ENCODE peak calls at places on chromosomes 13 and 19, in ten cellular contexts. One of them, this sample, is unnamed.

GRCh38 chr13:73040479-73040878 is 18.3 kb upstream of the KLF5 start:
- DNase-seq in neural progenitor cell: no peak
- DNase-seq in heart left ventricle: no peak
- DNase-seq in SJSA1: no peak
- DNase-seq in breast epithelium: no peak
- DNase-seq in ovary: no peak
- DNase-seq in tibial artery: no peak
- DNase-seq in PC-3: no peak
- DNase-seq in left ventricle myocardium inferior: no peak
- DNase-seq in right lobe of liver: no peak
- DNase-seq in this sample: no peak

GRCh38 chr19:38095411-38096308 is 128.4 kb downstream of the DPF1 start:
- DNase-seq in left ventricle myocardium inferior: peak; percentile 59
- DNase-seq in ovary: peak; percentile 55
- DNase-seq in right lobe of liver: peak; percentile 57
- DNase-seq in PC-3: peak; percentile 68
- DNase-seq in tibial artery: peak; percentile 70
- DNase-seq in neural progenitor cell: peak; percentile 89
- DNase-seq in SJSA1: peak; percentile 69
- DNase-seq in heart left ventricle: peak; percentile 66
- DNase-seq in breast epithelium: peak; percentile 78
- DNase-seq in this sample: no peak

GRCh38 chr19:1668339-1669123 is 16.1 kb upstream of the TCF3 start:
- DNase-seq in heart left ventricle: no peak
- DNase-seq in SJSA1: no peak
- DNase-seq in ovary: no peak
- DNase-seq in neural progenitor cell: peak; percentile 54
- DNase-seq in tibial artery: no peak
- DNase-seq in PC-3: no peak
- DNase-seq in right lobe of liver: no peak
- DNase-seq in left ventricle myocardium inferior: no peak
- DNase-seq in breast epithelium: no peak
- DNase-seq in this sample: no peak

GRCh38 chr19:12983561-12984142 is 11.6 kb upstream of the NFIX start:
- DNase-seq in neural progenitor cell: peak; percentile 91
- DNase-seq in SJSA1: peak; percentile 71
- DNase-seq in ovary: peak; percentile 92
- DNase-seq in heart left ventricle: peak; percentile 83
- DNase-seq in right lobe of liver: peak; percentile 83
- DNase-seq in breast epithelium: peak; percentile 78
- DNase-seq in tibial artery: peak; percentile 64
- DNase-seq in left ventricle myocardium inferior: peak; percentile 80
- DNase-seq in PC-3: peak; percentile 89
- DNase-seq in this sample: peak; percentile 75

GRCh38 chr19:40717880-40718773 is 1.2 kb downstream of the ITPKC start:
- DNase-seq in breast epithelium: peak; percentile 58
- DNase-seq in PC-3: peak; percentile 26
- DNase-seq in SJSA1: no peak
- DNase-seq in right lobe of liver: peak; percentile 62
- DNase-seq in left ventricle myocardium inferior: no peak
- DNase-seq in ovary: peak; percentile 63
- DNase-seq in tibial artery: peak; percentile 62
- DNase-seq in heart left ventricle: no peak
- DNase-seq in neural progenitor cell: peak; percentile 58
- DNase-seq in this sample: no peak

GRCh38 chr19:7550987-7551761 is 15.7 kb downstream of the PNPLA6 start:
- DNase-seq in neural progenitor cell: peak; percentile 97
- DNase-seq in heart left ventricle: peak; percentile 72
- DNase-seq in breast epithelium: no peak
- DNase-seq in ovary: peak; percentile 78
- DNase-seq in PC-3: peak; percentile 40
- DNase-seq in SJSA1: no peak
- DNase-seq in right lobe of liver: no peak
- DNase-seq in left ventricle myocardium inferior: peak; percentile 62
- DNase-seq in tibial artery: peak; percentile 41
- DNase-seq in this sample: no peak

GRCh38 chr19:42281175-42282035 is 12.4 kb downstream of the CIC start:
- DNase-seq in right lobe of liver: peak; percentile 50
- DNase-seq in neural progenitor cell: peak; percentile 58
- DNase-seq in heart left ventricle: peak; percentile 81
- DNase-seq in breast epithelium: no peak
- DNase-seq in PC-3: no peak
- DNase-seq in tibial artery: peak; percentile 75
- DNase-seq in ovary: peak; percentile 76
- DNase-seq in left ventricle myocardium inferior: peak; percentile 69
- DNase-seq in SJSA1: peak; percentile 67
- DNase-seq in this sample: no peak

GRCh38 chr19:6108721-6109633 is 1.3 kb downstream of the RFX2 start:
- DNase-seq in SJSA1: peak; percentile 57
- DNase-seq in left ventricle myocardium inferior: peak; percentile 63
- DNase-seq in heart left ventricle: peak; percentile 83
- DNase-seq in neural progenitor cell: peak; percentile 57
- DNase-seq in breast epithelium: peak; percentile 60
- DNase-seq in ovary: peak; percentile 78
- DNase-seq in tibial artery: peak; percentile 75
- DNase-seq in right lobe of liver: peak; percentile 56
- DNase-seq in PC-3: peak; percentile 47
- DNase-seq in this sample: peak; percentile 45

GRCh38 chr13:53068841-53069520 is 40.4 kb downstream of the OLFM4 start:
- DNase-seq in SJSA1: no peak
- DNase-seq in breast epithelium: no peak
- DNase-seq in heart left ventricle: no peak
- DNase-seq in PC-3: no peak
- DNase-seq in tibial artery: no peak
- DNase-seq in ovary: no peak
- DNase-seq in right lobe of liver: no peak
- DNase-seq in left ventricle myocardium inferior: no peak
- DNase-seq in neural progenitor cell: peak; percentile 50
- DNase-seq in this sample: no peak

GRCh38 chr13:32983058-32983457 is 33.2 kb upstream of the KL start:
- DNase-seq in PC-3: no peak
- DNase-seq in tibial artery: no peak
- DNase-seq in breast epithelium: no peak
- DNase-seq in SJSA1: no peak
- DNase-seq in heart left ventricle: no peak
- DNase-seq in right lobe of liver: no peak
- DNase-seq in ovary: no peak
- DNase-seq in left ventricle myocardium inferior: no peak
- DNase-seq in neural progenitor cell: no peak
- DNase-seq in this sample: no peak

DNA sequence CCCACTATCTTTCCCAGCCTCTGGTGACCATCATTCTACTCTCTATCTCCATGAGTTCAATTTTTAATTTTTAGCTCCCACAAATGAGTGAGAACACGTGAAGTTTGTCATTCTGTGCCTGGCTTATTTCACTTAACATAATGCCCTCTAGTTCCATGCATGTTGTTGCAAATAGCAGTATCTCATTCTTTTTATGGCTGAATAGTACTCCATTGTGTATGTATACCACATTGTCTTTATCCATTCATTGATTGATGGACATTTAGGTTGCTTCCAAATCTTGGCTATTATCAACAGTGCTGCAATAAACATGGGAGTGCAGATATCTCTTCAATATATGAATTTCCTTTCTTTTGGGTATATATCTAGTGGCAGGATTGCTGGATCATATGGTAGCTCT is 22.9 kb upstream of the ZFP82 start:
- DNase-seq in ovary: no peak
- DNase-seq in left ventricle myocardium inferior: no peak
- DNase-seq in heart left ventricle: no peak
- DNase-seq in neural progenitor cell: no peak
- DNase-seq in breast epithelium: no peak
- DNase-seq in PC-3: no peak
- DNase-seq in right lobe of liver: no peak
- DNase-seq in tibial artery: no peak
- DNase-seq in SJSA1: no peak
- DNase-seq in this sample: no peak
- H3K9me3 ChIP-seq in ovary: peaks cover 9% of the 10 kb centered on the region
- H3K9me3 ChIP-seq in left ventricle myocardium inferior: peaks cover 98% of the 10 kb centered on the region
- H3K9me3 ChIP-seq in heart left ventricle: peaks cover 90% of the 10 kb centered on the region
- H3K9me3 ChIP-seq in neural progenitor cell: no peaks in the 10 kb centered on the region
- H3K9me3 ChIP-seq in breast epithelium: peaks cover 84% of the 10 kb centered on the region
- H3K9me3 ChIP-seq in PC-3: no peaks in the 10 kb centered on the region
- H3K9me3 ChIP-seq in right lobe of liver: no peaks in the 10 kb centered on the region
- H3K9me3 ChIP-seq in tibial artery: peaks cover 7% of the 10 kb centered on the region
- H3K9me3 ChIP-seq in SJSA1: peaks cover 12% of the 10 kb centered on the region
- H3K9me3 ChIP-seq in this sample: peaks cover 9% of the 10 kb centered on the region

GRCh38 chr19:51891193-51891747 is 3.5 kb upstream of the ZNF577 start:
- DNase-seq in tibial artery: no peak
- DNase-seq in heart left ventricle: no peak
- DNase-seq in SJSA1: no peak
- DNase-seq in left ventricle myocardium inferior: no peak
- DNase-seq in ovary: no peak
- DNase-seq in breast epithelium: no peak
- DNase-seq in right lobe of liver: no peak
- DNase-seq in neural progenitor cell: no peak
- DNase-seq in PC-3: no peak
- DNase-seq in this sample: no peak

GRCh38 chr19:51889934-51890333 is 2.2 kb upstream of the ZNF577 start:
- DNase-seq in PC-3: no peak
- DNase-seq in SJSA1: no peak
- DNase-seq in heart left ventricle: no peak
- DNase-seq in neural progenitor cell: no peak
- DNase-seq in tibial artery: no peak
- DNase-seq in left ventricle myocardium inferior: no peak
- DNase-seq in ovary: no peak
- DNase-seq in right lobe of liver: no peak
- DNase-seq in breast epithelium: no peak
- DNase-seq in this sample: no peak

GRCh38 chr19:51882518-51882917 is 5.2 kb downstream of the ZNF577 start:
- DNase-seq in breast epithelium: no peak
- DNase-seq in left ventricle myocardium inferior: no peak
- DNase-seq in ovary: no peak
- DNase-seq in tibial artery: no peak
- DNase-seq in right lobe of liver: no peak
- DNase-seq in neural progenitor cell: no peak
- DNase-seq in heart left ventricle: no peak
- DNase-seq in SJSA1: no peak
- DNase-seq in PC-3: no peak
- DNase-seq in this sample: no peak

GRCh38 chr19:51884713-51885112 is 3.0 kb downstream of the ZNF577 start:
- DNase-seq in heart left ventricle: no peak
- DNase-seq in SJSA1: no peak
- DNase-seq in ovary: no peak
- DNase-seq in left ventricle myocardium inferior: no peak
- DNase-seq in neural progenitor cell: no peak
- DNase-seq in breast epithelium: no peak
- DNase-seq in right lobe of liver: no peak
- DNase-seq in tibial artery: no peak
- DNase-seq in PC-3: no peak
- DNase-seq in this sample: no peak

DNA sequence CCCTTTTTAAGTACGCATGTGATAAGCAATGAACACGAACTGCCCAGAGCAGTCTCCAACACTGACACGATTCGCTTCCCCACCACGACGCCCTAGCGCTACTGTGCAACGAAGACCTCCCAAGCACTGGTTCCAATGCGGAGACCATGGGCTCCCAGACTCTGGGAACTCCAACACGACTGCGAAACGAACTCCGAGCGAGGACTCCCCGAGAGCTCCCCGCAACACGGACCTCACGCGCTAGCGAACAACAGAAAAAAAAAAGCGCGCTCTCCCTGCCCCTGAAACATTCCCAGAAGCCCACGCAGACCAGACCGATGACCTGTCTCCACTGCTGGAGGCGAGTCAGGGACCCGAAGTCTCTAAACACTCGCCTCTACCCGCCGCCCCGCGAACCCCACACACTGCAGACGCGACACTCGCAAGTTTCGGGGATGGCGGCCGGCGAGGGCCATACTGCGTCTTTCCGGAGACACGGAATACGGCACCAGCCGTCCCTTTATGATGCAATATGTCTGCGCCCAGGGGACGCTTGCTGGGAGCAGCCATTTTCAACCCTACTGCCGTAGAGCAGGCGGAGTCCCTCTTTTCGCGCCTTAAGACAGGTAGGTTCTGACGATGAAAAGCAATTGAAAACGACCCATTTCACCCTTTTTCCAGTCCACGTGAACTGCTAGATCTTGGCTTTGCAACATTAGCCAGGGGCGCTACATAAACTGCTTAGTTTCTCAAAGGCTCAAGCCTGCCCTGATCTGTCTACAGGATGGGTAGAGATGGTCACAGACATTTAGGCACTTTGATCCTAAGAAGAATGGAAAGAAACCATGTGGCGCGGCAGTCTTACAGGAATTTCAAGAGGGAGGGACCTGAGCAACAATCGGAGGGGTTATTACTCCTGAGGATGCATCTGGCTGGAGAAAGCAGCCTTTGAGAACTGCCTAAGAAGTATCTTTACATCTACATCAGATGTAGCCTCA is at the start of gene ZNF577:
- DNase-seq in right lobe of liver: peak; percentile 84
- DNase-seq in tibial artery: peak; percentile 89
- DNase-seq in left ventricle myocardium inferior: peak; percentile 93
- DNase-seq in SJSA1: no peak
- DNase-seq in ovary: peak; percentile 92
- DNase-seq in neural progenitor cell: peak; percentile 87
- DNase-seq in heart left ventricle: peak; percentile 94
- DNase-seq in breast epithelium: peak; percentile 87
- DNase-seq in PC-3: no peak
- DNase-seq in this sample: peak; percentile 52
- H3K9me3 ChIP-seq in right lobe of liver: no peaks in the 10 kb centered on the region
- H3K9me3 ChIP-seq in tibial artery: peaks cover 3% of the 10 kb centered on the region
- H3K9me3 ChIP-seq in left ventricle myocardium inferior: peaks cover 48% of the 10 kb centered on the region
- H3K9me3 ChIP-seq in SJSA1: peaks cover 37% of the 10 kb centered on the region
- H3K9me3 ChIP-seq in ovary: peaks cover 32% of the 10 kb centered on the region
- H3K9me3 ChIP-seq in neural progenitor cell: peaks cover 43% of the 10 kb centered on the region
- H3K9me3 ChIP-seq in heart left ventricle: peaks cover 76% of the 10 kb centered on the region
- H3K9me3 ChIP-seq in breast epithelium: peaks cover 65% of the 10 kb centered on the region
- H3K9me3 ChIP-seq in PC-3: peaks cover 86% of the 10 kb centered on the region
- H3K9me3 ChIP-seq in this sample: peaks cover 55% of the 10 kb centered on the region

DNA sequence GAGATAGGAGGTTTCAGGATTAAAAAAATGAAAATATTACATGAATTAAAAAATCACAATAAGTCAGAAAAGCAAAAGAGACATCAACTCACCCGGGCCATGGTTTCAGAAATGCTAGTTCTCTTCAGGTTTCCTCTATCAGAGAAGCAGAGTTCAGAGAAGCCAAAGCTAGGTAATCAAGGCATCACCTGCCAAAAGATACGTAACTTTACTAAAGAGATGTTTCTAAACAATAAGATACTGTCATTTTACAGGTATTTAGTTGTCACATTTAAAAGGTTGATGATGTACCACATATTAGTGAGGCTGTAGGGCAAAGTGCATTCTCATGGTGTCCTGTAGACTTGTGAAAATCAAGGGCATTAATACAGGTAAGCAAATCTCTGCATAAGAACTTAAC is 51.2 kb downstream of the ZNF45 start:
- DNase-seq in right lobe of liver: no peak
- DNase-seq in neural progenitor cell: no peak
- DNase-seq in left ventricle myocardium inferior: no peak
- DNase-seq in ovary: no peak
- DNase-seq in breast epithelium: no peak
- DNase-seq in PC-3: no peak
- DNase-seq in SJSA1: no peak
- DNase-seq in heart left ventricle: no peak
- DNase-seq in tibial artery: no peak
- DNase-seq in this sample: no peak
- H3K9me3 ChIP-seq in right lobe of liver: no peaks in the 10 kb centered on the region
- H3K9me3 ChIP-seq in neural progenitor cell: peaks cover 35% of the 10 kb centered on the region
- H3K9me3 ChIP-seq in left ventricle myocardium inferior: peaks cover 100% of the 10 kb centered on the region
- H3K9me3 ChIP-seq in ovary: peaks cover 10% of the 10 kb centered on the region
- H3K9me3 ChIP-seq in breast epithelium: peaks cover 97% of the 10 kb centered on the region
- H3K9me3 ChIP-seq in PC-3: peaks cover 6% of the 10 kb centered on the region
- H3K9me3 ChIP-seq in SJSA1: no peaks in the 10 kb centered on the region
- H3K9me3 ChIP-seq in heart left ventricle: peaks cover 99% of the 10 kb centered on the region
- H3K9me3 ChIP-seq in tibial artery: peaks cover 19% of the 10 kb centered on the region
- H3K9me3 ChIP-seq in this sample: peaks cover 9% of the 10 kb centered on the region

GRCh38 chr19:52115526-52116053 is 20.0 kb upstream of the ZNF841 start:
- DNase-seq in tibial artery: no peak
- DNase-seq in heart left ventricle: no peak
- DNase-seq in breast epithelium: no peak
- DNase-seq in ovary: no peak
- DNase-seq in neural progenitor cell: no peak
- DNase-seq in PC-3: no peak
- DNase-seq in left ventricle myocardium inferior: no peak
- DNase-seq in SJSA1: no peak
- DNase-seq in right lobe of liver: no peak
- DNase-seq in this sample: no peak
- H3K9me3 ChIP-seq in tibial artery: peaks cover 12% of the 10 kb centered on the region
- H3K9me3 ChIP-seq in heart left ventricle: peaks cover 100% of the 10 kb centered on the region
- H3K9me3 ChIP-seq in breast epithelium: peaks cover 100% of the 10 kb centered on the region
- H3K9me3 ChIP-seq in ovary: peaks cover 54% of the 10 kb centered on the region
- H3K9me3 ChIP-seq in neural progenitor cell: peaks cover 90% of the 10 kb centered on the region
- H3K9me3 ChIP-seq in PC-3: peaks cover 94% of the 10 kb centered on the region
- H3K9me3 ChIP-seq in left ventricle myocardium inferior: peaks cover 100% of the 10 kb centered on the region
- H3K9me3 ChIP-seq in SJSA1: peaks cover 74% of the 10 kb centered on the region
- H3K9me3 ChIP-seq in right lobe of liver: peaks cover 3% of the 10 kb centered on the region
- H3K9me3 ChIP-seq in this sample: peaks cover 63% of the 10 kb centered on the region

This sample was measured in T-helper 17 cell.